ENCODE peak calls at places on chromosomes 3 and 15, in four cellular contexts. T, J, G and N are unnamed samples.

GRCh38 chr3:46573701-46574100 is 7.6 kb upstream of the LRRC2 start:
- DNase-seq in T (no peak), J (no peak), G (no peak), N (no peak)

GRCh38 chr15:58269455-58270414 is 131.6 kb downstream of the AQP9 start:
- DNase-seq in T (peak), J (no peak), G (no peak), N (peak)

GRCh38 chr3:9746330-9746729 is 3.4 kb upstream of the OGG1 start:
- DNase-seq in T (peak), J (no peak), G (no peak), N (no peak)

GRCh38 chr15:72475674-72476073 is 1.5 kb downstream of the ARIH1 start:
- DNase-seq in T (no peak), J (no peak), G (no peak), N (no peak)

GRCh38 chr15:63210151-63211051 is 21.0 kb downstream of the RAB8B start:
- DNase-seq in T (no peak), J (no peak), G (no peak), N (no peak)

GRCh38 chr3:149589332-149589731 is 68.5 kb downstream of the WWTR1 start:
- DNase-seq in T (peak), J (no peak), G (no peak), N (no peak)

GRCh38 chr3:185175370-185175987 is 22.6 kb upstream of the C3orf70 start:
- DNase-seq in T (peak), J (peak), G (no peak), N (no peak)

GRCh38 chr15:39429898-39430357 is 151.0 kb upstream of the THBS1 start:
- DNase-seq in T (peak), J (no peak), G (no peak), N (no peak)

GRCh38 chr15:41581110-41581509 is 22.1 kb downstream of the TYRO3 start:
- DNase-seq in T (no peak), J (no peak), G (no peak), N (no peak)

GRCh38 chr3:46953265-46954010 is 23.1 kb downstream of the CCDC12 start:
- DNase-seq in T (no peak), J (no peak), G (no peak), N (no peak)

GRCh38 chr3:151477596-151478375 is 16.9 kb upstream of the IGSF10 start:
- DNase-seq in T (no peak), J (no peak), G (no peak), N (no peak)

GRCh38 chr3:40398346-40398745 is 11.4 kb downstream of the ENTPD3 start:
- DNase-seq in T (no peak), J (no peak), G (no peak), N (no peak)

GRCh38 chr3:30076899-30077298 is 529.5 kb upstream of the TGFBR2 start:
- DNase-seq in T (no peak), J (no peak), G (no peak), N (no peak)

GRCh38 chr15:50256188-50257041 is 9.1 kb downstream of the HDC start:
- DNase-seq in T (peak), J (no peak), G (no peak), N (no peak)

GRCh38 chr3:60104045-60104444 is 1054.2 kb upstream of the CFAP20DC start:
- DNase-seq in T (no peak), J (no peak), G (no peak), N (no peak)

GRCh38 chr15:40249477-40250303 is 10.8 kb downstream of the PAK6 start:
- DNase-seq in T (peak), J (no peak), G (peak), N (peak)

GRCh38 chr15:29045717-29046116 is 159.9 kb downstream of the APBA2 start:
- DNase-seq in T (peak), J (no peak), G (no peak), N (no peak)

GRCh38 chr3:115766587-115767492 is 143.5 kb downstream of the GAP43 start:
- DNase-seq in T (peak), J (no peak), G (no peak), N (no peak)

GRCh38 chr3:36700537-36701248 is 63.7 kb downstream of the DCLK3 start:
- DNase-seq in T (peak), J (peak), G (peak), N (peak)

GRCh38 chr3:123926396-123926795 is 34.6 kb downstream of the CCDC14 start:
- DNase-seq in T (no peak), J (no peak), G (no peak), N (no peak)

GRCh38 chr3:141421639-141422319 is 53.5 kb downstream of the ZBTB38 start:
- DNase-seq in T (peak), J (no peak), G (no peak), N (no peak)

GRCh38 chr3:78178209-78178608 is 1138.3 kb downstream of the ROBO2 start:
- DNase-seq in T (no peak), J (no peak), G (no peak), N (no peak)

GRCh38 chr3:110583373-110583935 is 488.2 kb upstream of the NECTIN3 start:
- DNase-seq in T (peak), J (no peak), G (no peak), N (no peak)

GRCh38 chr15:90780916-90781315 is 63.8 kb downstream of the BLM start:
- DNase-seq in T (no peak), J (no peak), G (no peak), N (no peak)

GRCh38 chr3:151268267-151269235 is 9.8 kb downstream of the P2RY14 start:
- DNase-seq in T (peak), J (no peak), G (no peak), N (peak)

GRCh38 chr3:114389156-114389555 is 95.3 kb downstream of the TIGIT start:
- DNase-seq in T (no peak), J (no peak), G (no peak), N (no peak)

GRCh38 chr3:133937756-133938601 is 42.3 kb upstream of the RAB6B start:
- DNase-seq in T (peak), J (no peak), G (no peak), N (peak)

GRCh38 chr3:35393916-35394315 is 245.4 kb upstream of the ARPP21 start:
- DNase-seq in T (no peak), J (no peak), G (no peak), N (no peak)

GRCh38 chr3:64332461-64333350 is 107.4 kb upstream of the PRICKLE2 start:
- DNase-seq in T (peak), J (no peak), G (no peak), N (no peak)

GRCh38 chr15:101600024-101600423 is 52.2 kb downstream of the TM2D3 start:
- DNase-seq in T (no peak), J (no peak), G (no peak), N (no peak)

GRCh38 chr3:24349367-24350019 is 145.2 kb downstream of the THRB start:
- DNase-seq in T (no peak), J (no peak), G (no peak), N (no peak)

GRCh38 chr15:100159436-100159835 is 182.3 kb downstream of the ADAMTS17 start:
- DNase-seq in T (no peak), J (no peak), G (no peak), N (no peak)

GRCh38 chr15:72033711-72034110 is 84.2 kb downstream of the MYO9A start:
- DNase-seq in T (peak), J (no peak), G (no peak), N (no peak)

GRCh38 chr3:50260027-50260941 is 8.7 kb upstream of the SEMA3B start:
- DNase-seq in T (peak), J (peak), G (peak), N (peak)
- TF ChIP-seq POLR2A in T (peak), J (no peak), G (peak), N (peak)

DNA sequence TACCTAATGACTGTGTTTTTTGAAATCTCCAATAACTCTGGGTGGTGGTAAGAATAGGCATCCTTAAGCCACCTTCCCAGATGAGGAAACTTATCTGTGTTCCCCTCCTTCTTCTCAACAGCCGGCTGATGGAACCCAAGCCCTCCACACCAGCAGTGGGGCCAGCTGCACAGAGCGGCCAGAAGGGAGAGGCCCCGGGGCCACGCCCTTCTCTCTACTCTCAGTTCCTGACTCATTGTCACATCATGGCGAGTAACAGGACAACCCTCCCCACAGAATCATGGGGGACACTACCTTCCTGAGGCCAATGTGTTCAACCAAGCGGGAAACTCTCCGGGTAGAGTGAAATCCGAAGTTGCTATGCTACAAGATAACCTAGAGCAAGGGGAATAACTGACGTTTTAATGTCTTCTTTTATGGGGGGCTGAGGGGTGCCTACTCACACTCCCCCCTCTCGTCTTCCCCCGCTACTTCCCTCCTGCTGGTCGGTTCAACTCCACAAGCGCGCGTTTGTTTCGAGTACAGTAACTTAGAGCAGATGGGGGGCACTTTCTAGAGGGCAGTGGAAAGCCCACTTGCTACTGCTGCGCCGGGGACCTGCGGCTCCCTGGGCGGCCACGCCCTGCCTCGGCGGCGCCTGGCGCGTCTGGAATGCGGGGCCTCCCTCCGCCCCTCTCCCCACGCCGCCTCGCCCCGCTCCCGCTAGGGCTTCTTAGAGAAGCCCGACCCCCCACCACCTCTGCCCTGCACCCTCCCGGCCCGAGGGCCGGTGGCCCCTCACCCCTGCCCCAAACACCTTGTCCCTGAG is 618 bp downstream of the ANXA2 start:
- DNase-seq in T (peak), J (no peak), G (peak), N (peak)
- TF ChIP-seq POLR2A in T (no peak), J (no peak), G (peak), N (peak)

GRCh38 chr15:85582719-85583089 is 202.3 kb downstream of the AKAP13 start:
- DNase-seq in T (peak), J (no peak), G (peak), N (peak)
- TF ChIP-seq POLR2A in T (no peak), J (peak), G (peak), N (peak)

DNA sequence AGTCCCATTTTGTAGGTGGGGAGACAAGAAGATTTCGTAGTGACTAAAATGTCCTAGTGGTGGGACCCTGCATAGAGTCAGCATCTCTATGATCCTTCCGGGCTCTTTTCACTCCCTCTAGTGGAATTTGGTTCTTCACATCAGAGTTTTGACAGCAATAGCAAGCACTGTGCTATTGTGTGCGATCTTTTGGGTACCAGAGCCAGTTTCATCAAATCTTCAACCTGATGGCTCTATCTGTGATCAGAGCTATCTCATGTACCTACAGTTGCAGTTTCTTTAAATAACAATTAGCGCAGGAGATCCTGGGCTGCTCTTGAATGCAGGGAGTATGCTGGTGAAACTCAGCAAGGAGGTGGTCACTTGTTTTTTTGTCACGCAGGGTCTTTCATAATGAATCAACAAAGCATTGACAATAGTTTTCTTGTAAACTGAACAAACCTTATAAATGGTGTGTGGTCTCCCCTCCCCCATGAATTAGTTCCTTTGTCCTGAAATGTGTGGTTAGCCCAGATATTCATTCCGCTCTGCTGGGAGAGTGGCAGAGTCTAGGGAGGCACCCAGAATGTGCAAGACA is 257.2 kb upstream of the SOX2 start:
- DNase-seq in T (no peak), J (no peak), G (no peak), N (no peak)
- TF ChIP-seq POLR2A in T (no peak), J (no peak), G (no peak), N (no peak)

GRCh38 chr15:78049691-78050440 is 27.6 kb downstream of the TBC1D2B start:
- DNase-seq in T (peak), J (peak), G (no peak), N (peak)
- TF ChIP-seq POLR2A in T (no peak), J (peak), G (no peak), N (no peak)

DNA sequence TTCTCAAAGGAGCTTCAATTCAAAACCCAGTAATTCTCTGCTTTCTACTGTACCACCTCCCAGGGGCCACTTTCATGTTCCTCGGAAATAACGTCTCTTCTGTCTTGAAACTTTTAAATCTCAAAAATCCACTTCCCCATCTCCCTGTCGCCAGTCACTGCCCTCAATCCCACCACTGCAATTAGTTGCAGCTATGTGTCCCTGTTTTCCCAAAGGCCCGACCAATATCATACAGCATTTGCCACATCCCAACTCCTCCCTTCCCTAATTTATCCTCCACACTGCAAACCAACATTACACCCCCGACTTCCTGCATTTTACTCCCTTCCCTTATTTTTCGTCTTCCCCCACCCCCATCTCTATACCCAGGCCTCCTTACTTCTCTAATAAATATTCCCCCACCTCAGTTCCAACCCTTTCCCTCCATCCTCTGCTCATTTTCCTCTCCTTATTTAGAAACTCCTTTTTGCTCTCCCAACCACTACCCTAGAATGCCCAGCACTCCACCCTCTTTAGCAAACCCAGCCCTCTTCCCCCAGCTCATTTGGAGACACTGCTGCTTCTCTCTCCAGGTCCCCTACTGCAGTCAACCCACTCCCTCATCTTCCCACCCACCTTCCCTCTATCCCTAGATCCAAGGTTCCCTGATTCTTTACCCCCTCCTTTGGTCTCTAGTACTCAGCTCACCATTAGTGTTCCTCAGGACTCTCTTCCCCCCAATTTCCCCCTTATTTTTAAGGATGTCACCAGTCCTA is 1.1 kb downstream of the NPTN start:
- DNase-seq in T (peak), J (no peak), G (no peak), N (no peak)
- TF ChIP-seq POLR2A in T (peak), J (no peak), G (no peak), N (no peak)